ENCODE peak calls at places on chromosomes 11 and 22, in eight cellular contexts. T is NCI-H1694 treated with DMSO at 0.1 percent for 48 hours, G is endothelial cell, E is H1, Z is endothelial cell of umbilical vein, J is ELR, U is AG04450, Y is hepatic stellate cell. L is an unnamed sample.

GRCh38 chr22:29713156-29713715 is 6.6 kb upstream of the CABP7 start:
- DNase-seq in U (no peak), T (no peak), Z (no peak), G (no peak), Y (no peak), J (no peak), E (no peak), L (no peak)

GRCh38 chr11:116542386-116542785 is 230.4 kb downstream of the BUD13 start:
- DNase-seq in E (no peak), G (no peak), T (no peak), Y (no peak), U (no peak), Z (no peak), J (no peak), L (no peak)

GRCh38 chr11:75667831-75668507 is 869 bp downstream of the MAP6 start:
- DNase-seq in T (peak), Y (peak), E (peak), J (peak), G (peak), U (no peak), Z (peak), L (no peak)

GRCh38 chr11:130425156-130425555 is 3.3 kb downstream of the ADAMTS8 start:
- DNase-seq in J (no peak), T (no peak), Y (no peak), Z (no peak), G (no peak), U (no peak), E (no peak), L (no peak)

GRCh38 chr11:132792341-132793140 is 739.8 kb downstream of the OPCML start:
- DNase-seq in J (no peak), U (no peak), Y (no peak), T (no peak), Z (no peak), E (no peak), G (no peak), L (no peak)

GRCh38 chr22:36419177-36419911 is 31.6 kb upstream of the MYH9 start:
- DNase-seq in Y (peak), Z (peak), T (no peak), E (peak), G (no peak), U (peak), J (peak), L (peak)

GRCh38 chr11:100918551-100919500 is 210.8 kb downstream of the PGR start:
- DNase-seq in Y (no peak), J (peak), T (no peak), Z (no peak), U (no peak), G (no peak), E (no peak), L (no peak)

GRCh38 chr11:118105657-118106305 is 19.0 kb upstream of the SMIM35 start:
- DNase-seq in Z (no peak), U (no peak), G (no peak), T (no peak), J (no peak), E (no peak), Y (no peak), L (no peak)

GRCh38 chr22:50008151-50009040 is 4.2 kb downstream of the IL17REL start:
- DNase-seq in J (no peak), U (no peak), T (no peak), E (peak), Y (no peak), G (no peak), Z (no peak), L (no peak)

GRCh38 chr11:130437848-130438247 is 9.4 kb upstream of the ADAMTS8 start:
- DNase-seq in J (no peak), Y (no peak), T (no peak), G (no peak), U (no peak), E (no peak), Z (no peak), L (no peak)

GRCh38 chr11:112620621-112621394 is 340.4 kb upstream of the NCAM1 start:
- DNase-seq in E (no peak), G (no peak), U (no peak), J (peak), T (no peak), Z (no peak), Y (no peak), L (no peak)

GRCh38 chr22:29750559-29750958 is 16.2 kb downstream of the ZMAT5 start:
- DNase-seq in G (no peak), J (no peak), Z (no peak), E (no peak), Y (no peak), U (no peak), T (no peak), L (no peak)

GRCh38 chr11:1238767-1239595 is 16.1 kb downstream of the MUC5B start:
- DNase-seq in E (peak), G (peak), T (no peak), Z (no peak), U (no peak), J (no peak), Y (no peak), L (no peak)

GRCh38 chr11:116963813-116964212 is 126.4 kb upstream of the APOA1 start:
- DNase-seq in Y (no peak), T (no peak), E (no peak), Z (no peak), G (no peak), U (no peak), J (peak), L (no peak)

GRCh38 chr11:77074626-77075221 is 8.0 kb downstream of the CAPN5 start:
- DNase-seq in Y (no peak), E (no peak), J (no peak), U (no peak), Z (no peak), G (no peak), T (no peak), L (no peak)

GRCh38 chr11:61895046-61895717 is 3.8 kb upstream of the FADS3 start:
- DNase-seq in E (no peak), U (no peak), Y (no peak), G (no peak), J (no peak), T (no peak), Z (no peak), L (no peak)

GRCh38 chr11:127017482-127017881 is 16.9 kb upstream of the KIRREL3 start:
- DNase-seq in G (peak), E (no peak), Z (no peak), Y (peak), T (no peak), J (peak), U (peak), L (no peak)